ENCODE peak calls at places on chromosomes 12 and 14, in nine cellular contexts. One of them, this sample, is unnamed.

GRCh38 chr14:45253754-45254300 is 825 bp upstream of the MIS18BP1 start:
- DNase-seq in NCI-H146: no peak
- DNase-seq in stimulated activated CD4-positive, alpha-beta T cell treated with anti-CD3 and anti-CD28 coated beads, Interleukin-4, amount 100 ng/mL, for 4 hours: no peak
- DNase-seq in activated T-cell treated with anti-CD3 and anti-CD28 coated beads for 48 hours: no peak
- DNase-seq in kidney tubule cell: peak
- DNase-seq in T-helper 2 cell: no peak
- DNase-seq in right cardiac atrium: peak
- DNase-seq in fibroblast of mammary gland: peak
- DNase-seq in tibial artery: peak
- DNase-seq in this sample: no peak

GRCh38 chr12:48285751-48286650 is 64.7 kb downstream of the ZNF641 start:
- DNase-seq in NCI-H146: no peak
- DNase-seq in activated T-cell treated with anti-CD3 and anti-CD28 coated beads for 48 hours: no peak
- DNase-seq in fibroblast of mammary gland: no peak
- DNase-seq in T-helper 2 cell: no peak
- DNase-seq in kidney tubule cell: no peak
- DNase-seq in tibial artery: no peak
- DNase-seq in right cardiac atrium: no peak
- DNase-seq in stimulated activated CD4-positive, alpha-beta T cell treated with anti-CD3 and anti-CD28 coated beads, Interleukin-4, amount 100 ng/mL, for 4 hours: no peak
- DNase-seq in this sample: no peak

GRCh38 chr14:90649096-90649495 is 167.1 kb downstream of the TTC7B start:
- DNase-seq in stimulated activated CD4-positive, alpha-beta T cell treated with anti-CD3 and anti-CD28 coated beads, Interleukin-4, amount 100 ng/mL, for 4 hours: no peak
- DNase-seq in NCI-H146: no peak
- DNase-seq in right cardiac atrium: no peak
- DNase-seq in tibial artery: no peak
- DNase-seq in activated T-cell treated with anti-CD3 and anti-CD28 coated beads for 48 hours: no peak
- DNase-seq in fibroblast of mammary gland: no peak
- DNase-seq in kidney tubule cell: peak
- DNase-seq in T-helper 2 cell: no peak
- DNase-seq in this sample: no peak

GRCh38 chr12:57092876-57093411 is 4.0 kb downstream of the NAB2 start:
- DNase-seq in NCI-H146: no peak
- DNase-seq in kidney tubule cell: no peak
- DNase-seq in T-helper 2 cell: no peak
- DNase-seq in tibial artery: no peak
- DNase-seq in activated T-cell treated with anti-CD3 and anti-CD28 coated beads for 48 hours: no peak
- DNase-seq in right cardiac atrium: no peak
- DNase-seq in fibroblast of mammary gland: no peak
- DNase-seq in stimulated activated CD4-positive, alpha-beta T cell treated with anti-CD3 and anti-CD28 coated beads, Interleukin-4, amount 100 ng/mL, for 4 hours: no peak
- DNase-seq in this sample: no peak

GRCh38 chr12:81639196-81639595 is 120.0 kb downstream of the PPFIA2 start:
- DNase-seq in tibial artery: no peak
- DNase-seq in kidney tubule cell: no peak
- DNase-seq in T-helper 2 cell: no peak
- DNase-seq in fibroblast of mammary gland: peak
- DNase-seq in right cardiac atrium: no peak
- DNase-seq in activated T-cell treated with anti-CD3 and anti-CD28 coated beads for 48 hours: no peak
- DNase-seq in stimulated activated CD4-positive, alpha-beta T cell treated with anti-CD3 and anti-CD28 coated beads, Interleukin-4, amount 100 ng/mL, for 4 hours: no peak
- DNase-seq in NCI-H146: no peak
- DNase-seq in this sample: no peak

GRCh38 chr12:123483602-123484273 is 25.8 kb downstream of the SNRNP35 start:
- DNase-seq in T-helper 2 cell: no peak
- DNase-seq in NCI-H146: no peak
- DNase-seq in kidney tubule cell: no peak
- DNase-seq in stimulated activated CD4-positive, alpha-beta T cell treated with anti-CD3 and anti-CD28 coated beads, Interleukin-4, amount 100 ng/mL, for 4 hours: no peak
- DNase-seq in right cardiac atrium: no peak
- DNase-seq in activated T-cell treated with anti-CD3 and anti-CD28 coated beads for 48 hours: no peak
- DNase-seq in fibroblast of mammary gland: no peak
- DNase-seq in tibial artery: no peak
- DNase-seq in this sample: no peak

GRCh38 chr14:102195446-102195845 is 55.7 kb downstream of the WDR20 start:
- DNase-seq in activated T-cell treated with anti-CD3 and anti-CD28 coated beads for 48 hours: no peak
- DNase-seq in fibroblast of mammary gland: no peak
- DNase-seq in kidney tubule cell: no peak
- DNase-seq in right cardiac atrium: no peak
- DNase-seq in T-helper 2 cell: no peak
- DNase-seq in stimulated activated CD4-positive, alpha-beta T cell treated with anti-CD3 and anti-CD28 coated beads, Interleukin-4, amount 100 ng/mL, for 4 hours: no peak
- DNase-seq in NCI-H146: no peak
- DNase-seq in tibial artery: no peak
- DNase-seq in this sample: no peak

GRCh38 chr12:47650469-47650868 is 55.4 kb downstream of the RPAP3 start:
- DNase-seq in right cardiac atrium: no peak
- DNase-seq in T-helper 2 cell: no peak
- DNase-seq in tibial artery: no peak
- DNase-seq in fibroblast of mammary gland: no peak
- DNase-seq in NCI-H146: no peak
- DNase-seq in activated T-cell treated with anti-CD3 and anti-CD28 coated beads for 48 hours: no peak
- DNase-seq in kidney tubule cell: peak
- DNase-seq in stimulated activated CD4-positive, alpha-beta T cell treated with anti-CD3 and anti-CD28 coated beads, Interleukin-4, amount 100 ng/mL, for 4 hours: no peak
- DNase-seq in this sample: no peak

GRCh38 chr14:75003250-75004027 is 718 bp downstream of the EIF2B2 start:
- DNase-seq in right cardiac atrium: no peak
- DNase-seq in stimulated activated CD4-positive, alpha-beta T cell treated with anti-CD3 and anti-CD28 coated beads, Interleukin-4, amount 100 ng/mL, for 4 hours: no peak
- DNase-seq in T-helper 2 cell: no peak
- DNase-seq in fibroblast of mammary gland: no peak
- DNase-seq in activated T-cell treated with anti-CD3 and anti-CD28 coated beads for 48 hours: no peak
- DNase-seq in kidney tubule cell: no peak
- DNase-seq in tibial artery: no peak
- DNase-seq in NCI-H146: no peak
- DNase-seq in this sample: no peak

GRCh38 chr12:132951649-132952048 is 4.5 kb downstream of the ZNF605 start:
- DNase-seq in kidney tubule cell: no peak
- DNase-seq in NCI-H146: no peak
- DNase-seq in T-helper 2 cell: no peak
- DNase-seq in tibial artery: no peak
- DNase-seq in stimulated activated CD4-positive, alpha-beta T cell treated with anti-CD3 and anti-CD28 coated beads, Interleukin-4, amount 100 ng/mL, for 4 hours: no peak
- DNase-seq in fibroblast of mammary gland: no peak
- DNase-seq in right cardiac atrium: no peak
- DNase-seq in activated T-cell treated with anti-CD3 and anti-CD28 coated beads for 48 hours: no peak
- DNase-seq in this sample: no peak

GRCh38 chr12:114174326-114174725 is 208.2 kb upstream of the RBM19 start:
- DNase-seq in activated T-cell treated with anti-CD3 and anti-CD28 coated beads for 48 hours: no peak
- DNase-seq in tibial artery: no peak
- DNase-seq in stimulated activated CD4-positive, alpha-beta T cell treated with anti-CD3 and anti-CD28 coated beads, Interleukin-4, amount 100 ng/mL, for 4 hours: no peak
- DNase-seq in right cardiac atrium: no peak
- DNase-seq in NCI-H146: no peak
- DNase-seq in fibroblast of mammary gland: no peak
- DNase-seq in T-helper 2 cell: no peak
- DNase-seq in kidney tubule cell: no peak
- DNase-seq in this sample: no peak

GRCh38 chr12:27635349-27635972 is 60.8 kb upstream of the REP15 start:
- DNase-seq in right cardiac atrium: no peak
- DNase-seq in activated T-cell treated with anti-CD3 and anti-CD28 coated beads for 48 hours: no peak
- DNase-seq in fibroblast of mammary gland: peak
- DNase-seq in T-helper 2 cell: no peak
- DNase-seq in tibial artery: no peak
- DNase-seq in stimulated activated CD4-positive, alpha-beta T cell treated with anti-CD3 and anti-CD28 coated beads, Interleukin-4, amount 100 ng/mL, for 4 hours: no peak
- DNase-seq in kidney tubule cell: peak
- DNase-seq in NCI-H146: peak
- DNase-seq in this sample: no peak

GRCh38 chr14:30874999-30875787 is 834 bp downstream of the COCH start:
- DNase-seq in activated T-cell treated with anti-CD3 and anti-CD28 coated beads for 48 hours: peak
- DNase-seq in T-helper 2 cell: no peak
- DNase-seq in right cardiac atrium: no peak
- DNase-seq in NCI-H146: peak
- DNase-seq in stimulated activated CD4-positive, alpha-beta T cell treated with anti-CD3 and anti-CD28 coated beads, Interleukin-4, amount 100 ng/mL, for 4 hours: no peak
- DNase-seq in fibroblast of mammary gland: no peak
- DNase-seq in kidney tubule cell: peak
- DNase-seq in tibial artery: no peak
- DNase-seq in this sample: peak

GRCh38 chr12:63802012-63802608 is 22.4 kb downstream of the RXYLT1 start:
- DNase-seq in fibroblast of mammary gland: peak
- DNase-seq in right cardiac atrium: no peak
- DNase-seq in activated T-cell treated with anti-CD3 and anti-CD28 coated beads for 48 hours: no peak
- DNase-seq in tibial artery: no peak
- DNase-seq in stimulated activated CD4-positive, alpha-beta T cell treated with anti-CD3 and anti-CD28 coated beads, Interleukin-4, amount 100 ng/mL, for 4 hours: no peak
- DNase-seq in NCI-H146: peak
- DNase-seq in T-helper 2 cell: no peak
- DNase-seq in kidney tubule cell: peak
- DNase-seq in this sample: peak

GRCh38 chr14:44846232-44846824 is 115.4 kb downstream of the KLHL28 start:
- DNase-seq in NCI-H146: peak
- DNase-seq in stimulated activated CD4-positive, alpha-beta T cell treated with anti-CD3 and anti-CD28 coated beads, Interleukin-4, amount 100 ng/mL, for 4 hours: no peak
- DNase-seq in kidney tubule cell: peak
- DNase-seq in fibroblast of mammary gland: peak
- DNase-seq in T-helper 2 cell: no peak
- DNase-seq in tibial artery: no peak
- DNase-seq in activated T-cell treated with anti-CD3 and anti-CD28 coated beads for 48 hours: no peak
- DNase-seq in right cardiac atrium: no peak
- DNase-seq in this sample: peak

GRCh38 chr12:63997198-63997597 is 152.7 kb downstream of the SRGAP1 start:
- DNase-seq in tibial artery: no peak
- DNase-seq in T-helper 2 cell: no peak
- DNase-seq in NCI-H146: no peak
- DNase-seq in activated T-cell treated with anti-CD3 and anti-CD28 coated beads for 48 hours: no peak
- DNase-seq in right cardiac atrium: no peak
- DNase-seq in fibroblast of mammary gland: peak
- DNase-seq in kidney tubule cell: no peak
- DNase-seq in stimulated activated CD4-positive, alpha-beta T cell treated with anti-CD3 and anti-CD28 coated beads, Interleukin-4, amount 100 ng/mL, for 4 hours: no peak
- DNase-seq in this sample: no peak

GRCh38 chr12:106345739-106346138 is 11.8 kb upstream of the POLR3B start:
- DNase-seq in NCI-H146: peak
- DNase-seq in activated T-cell treated with anti-CD3 and anti-CD28 coated beads for 48 hours: no peak
- DNase-seq in right cardiac atrium: peak
- DNase-seq in stimulated activated CD4-positive, alpha-beta T cell treated with anti-CD3 and anti-CD28 coated beads, Interleukin-4, amount 100 ng/mL, for 4 hours: no peak
- DNase-seq in tibial artery: no peak
- DNase-seq in fibroblast of mammary gland: peak
- DNase-seq in T-helper 2 cell: no peak
- DNase-seq in kidney tubule cell: peak
- DNase-seq in this sample: peak

GRCh38 chr12:122245553-122245952 is 19.7 kb upstream of the DIABLO start:
- DNase-seq in kidney tubule cell: no peak
- DNase-seq in T-helper 2 cell: no peak
- DNase-seq in activated T-cell treated with anti-CD3 and anti-CD28 coated beads for 48 hours: no peak
- DNase-seq in NCI-H146: no peak
- DNase-seq in right cardiac atrium: no peak
- DNase-seq in stimulated activated CD4-positive, alpha-beta T cell treated with anti-CD3 and anti-CD28 coated beads, Interleukin-4, amount 100 ng/mL, for 4 hours: no peak
- DNase-seq in tibial artery: no peak
- DNase-seq in fibroblast of mammary gland: no peak
- DNase-seq in this sample: no peak

GRCh38 chr14:95816539-95816938 is 60.1 kb upstream of the TUNAR start:
- DNase-seq in activated T-cell treated with anti-CD3 and anti-CD28 coated beads for 48 hours: no peak
- DNase-seq in right cardiac atrium: no peak
- DNase-seq in tibial artery: no peak
- DNase-seq in T-helper 2 cell: no peak
- DNase-seq in NCI-H146: no peak
- DNase-seq in fibroblast of mammary gland: no peak
- DNase-seq in stimulated activated CD4-positive, alpha-beta T cell treated with anti-CD3 and anti-CD28 coated beads, Interleukin-4, amount 100 ng/mL, for 4 hours: no peak
- DNase-seq in kidney tubule cell: no peak
- DNase-seq in this sample: no peak

GRCh38 chr12:34339922-34340321 is 317.6 kb downstream of the ALG10 start:
- DNase-seq in T-helper 2 cell: no peak
- DNase-seq in stimulated activated CD4-positive, alpha-beta T cell treated with anti-CD3 and anti-CD28 coated beads, Interleukin-4, amount 100 ng/mL, for 4 hours: no peak
- DNase-seq in right cardiac atrium: no peak
- DNase-seq in activated T-cell treated with anti-CD3 and anti-CD28 coated beads for 48 hours: no peak
- DNase-seq in tibial artery: no peak
- DNase-seq in NCI-H146: no peak
- DNase-seq in fibroblast of mammary gland: no peak
- DNase-seq in kidney tubule cell: no peak
- DNase-seq in this sample: no peak

This sample was measured in COR-L47.